ENCODE peak calls at places on chromosomes 1 and 21, in five cellular contexts. One of them, this sample, is unnamed.

GRCh38 chr1:184298321-184299052 is 88.3 kb upstream of the C1orf21 start:
- DNase-seq in tibial nerve: no peak
- DNase-seq in esophagus muscularis mucosa: no peak
- DNase-seq in IMR-90: no peak
- DNase-seq in adrenal gland: no peak
- DNase-seq in this sample: no peak

GRCh38 chr1:195637474-195637873 is 970.8 kb downstream of the KCNT2 start:
- DNase-seq in tibial nerve: no peak
- DNase-seq in esophagus muscularis mucosa: no peak
- DNase-seq in adrenal gland: no peak
- DNase-seq in IMR-90: peak
- DNase-seq in this sample: no peak

GRCh38 chr1:185646202-185646683 is 87.9 kb upstream of the HMCN1 start:
- DNase-seq in adrenal gland: peak
- DNase-seq in IMR-90: peak
- DNase-seq in tibial nerve: no peak
- DNase-seq in esophagus muscularis mucosa: no peak
- DNase-seq in this sample: peak

GRCh38 chr1:232868793-232869491 is 63.7 kb downstream of the MAP10 start:
- DNase-seq in adrenal gland: peak
- DNase-seq in tibial nerve: peak
- DNase-seq in IMR-90: peak
- DNase-seq in esophagus muscularis mucosa: peak
- DNase-seq in this sample: no peak

GRCh38 chr1:221891708-221892107 is 149.8 kb upstream of the DUSP10 start:
- DNase-seq in IMR-90: no peak
- DNase-seq in adrenal gland: peak
- DNase-seq in tibial nerve: no peak
- DNase-seq in esophagus muscularis mucosa: peak
- DNase-seq in this sample: no peak

GRCh38 chr1:172429324-172430127 is 9.0 kb downstream of the C1orf105 start:
- DNase-seq in IMR-90: peak
- DNase-seq in esophagus muscularis mucosa: no peak
- DNase-seq in adrenal gland: peak
- DNase-seq in tibial nerve: no peak
- DNase-seq in this sample: peak

GRCh38 chr1:206854401-206855129 is 10.9 kb upstream of the IL20 start:
- DNase-seq in tibial nerve: no peak
- DNase-seq in esophagus muscularis mucosa: no peak
- DNase-seq in adrenal gland: no peak
- DNase-seq in IMR-90: peak
- DNase-seq in this sample: peak

GRCh38 chr1:29482064-29482463 is 245.7 kb downstream of the PTPRU start:
- DNase-seq in esophagus muscularis mucosa: no peak
- DNase-seq in tibial nerve: no peak
- DNase-seq in adrenal gland: no peak
- DNase-seq in IMR-90: no peak
- DNase-seq in this sample: no peak

GRCh38 chr1:30140566-30140965 is 582.8 kb downstream of the MATN1 start:
- DNase-seq in IMR-90: no peak
- DNase-seq in adrenal gland: no peak
- DNase-seq in tibial nerve: no peak
- DNase-seq in esophagus muscularis mucosa: no peak
- DNase-seq in this sample: no peak

GRCh38 chr1:12447849-12448312 is 170.1 kb downstream of the DHRS3 start:
- DNase-seq in IMR-90: peak
- DNase-seq in tibial nerve: no peak
- DNase-seq in adrenal gland: peak
- DNase-seq in esophagus muscularis mucosa: no peak
- DNase-seq in this sample: no peak

GRCh38 chr1:54355931-54356679 is 50.1 kb downstream of the SSBP3 start:
- DNase-seq in tibial nerve: no peak
- DNase-seq in adrenal gland: no peak
- DNase-seq in IMR-90: no peak
- DNase-seq in esophagus muscularis mucosa: no peak
- DNase-seq in this sample: no peak

GRCh38 chr1:42937141-42937696 is 21.4 kb downstream of the SLC2A1 start:
- DNase-seq in esophagus muscularis mucosa: no peak
- DNase-seq in IMR-90: peak
- DNase-seq in tibial nerve: no peak
- DNase-seq in adrenal gland: peak
- DNase-seq in this sample: no peak

GRCh38 chr21:45459171-45460010 is 54.4 kb downstream of the COL18A1 start:
- DNase-seq in adrenal gland: no peak
- DNase-seq in tibial nerve: no peak
- DNase-seq in esophagus muscularis mucosa: no peak
- DNase-seq in IMR-90: no peak
- DNase-seq in this sample: no peak

GRCh38 chr1:2545754-2546514 is 10.2 kb upstream of the TNFRSF14 start:
- DNase-seq in adrenal gland: peak
- DNase-seq in esophagus muscularis mucosa: peak
- DNase-seq in tibial nerve: peak
- DNase-seq in IMR-90: peak
- DNase-seq in this sample: peak

GRCh38 chr1:5901150-5901549 is 91.1 kb downstream of the NPHP4 start:
- DNase-seq in esophagus muscularis mucosa: no peak
- DNase-seq in tibial nerve: no peak
- DNase-seq in adrenal gland: no peak
- DNase-seq in IMR-90: no peak
- DNase-seq in this sample: no peak

GRCh38 chr1:160710531-160711252 is 930 bp downstream of the CD48 start:
- DNase-seq in adrenal gland: no peak
- DNase-seq in esophagus muscularis mucosa: no peak
- DNase-seq in tibial nerve: no peak
- DNase-seq in IMR-90: no peak
- DNase-seq in this sample: no peak

GRCh38 chr1:9278585-9279153 is 14.0 kb upstream of the SPSB1 start:
- DNase-seq in adrenal gland: no peak
- DNase-seq in tibial nerve: no peak
- DNase-seq in esophagus muscularis mucosa: no peak
- DNase-seq in IMR-90: no peak
- DNase-seq in this sample: no peak

GRCh38 chr1:65026235-65026634 is 59.9 kb upstream of the JAK1 start:
- DNase-seq in IMR-90: no peak
- DNase-seq in adrenal gland: no peak
- DNase-seq in esophagus muscularis mucosa: no peak
- DNase-seq in tibial nerve: no peak
- DNase-seq in this sample: no peak

GRCh38 chr1:218424528-218424927 is 79.4 kb downstream of the TGFB2 start:
- DNase-seq in esophagus muscularis mucosa: no peak
- DNase-seq in tibial nerve: no peak
- DNase-seq in IMR-90: no peak
- DNase-seq in adrenal gland: no peak
- DNase-seq in this sample: no peak

GRCh38 chr1:117512728-117513321 is 93.0 kb upstream of the TENT5C start:
- DNase-seq in IMR-90: peak
- DNase-seq in esophagus muscularis mucosa: no peak
- DNase-seq in tibial nerve: no peak
- DNase-seq in adrenal gland: no peak
- DNase-seq in this sample: no peak

GRCh38 chr1:180270767-180271639 is 40.9 kb downstream of the LHX4 start:
- DNase-seq in IMR-90: peak
- DNase-seq in tibial nerve: no peak
- DNase-seq in adrenal gland: peak
- DNase-seq in esophagus muscularis mucosa: no peak
- DNase-seq in this sample: no peak

GRCh38 chr1:73180661-73181540 is 898.6 kb upstream of the NEGR1 start:
- DNase-seq in IMR-90: no peak
- DNase-seq in adrenal gland: no peak
- DNase-seq in esophagus muscularis mucosa: no peak
- DNase-seq in tibial nerve: no peak
- DNase-seq in this sample: no peak

GRCh38 chr21:33761104-33762036 is 119.1 kb downstream of the ITSN1 start:
- DNase-seq in tibial nerve: no peak
- DNase-seq in esophagus muscularis mucosa: no peak
- DNase-seq in IMR-90: peak
- DNase-seq in adrenal gland: peak
- DNase-seq in this sample: no peak

GRCh38 chr1:20975668-20976067 is 188.6 kb upstream of the HP1BP3 start:
- DNase-seq in adrenal gland: no peak
- DNase-seq in esophagus muscularis mucosa: no peak
- DNase-seq in tibial nerve: no peak
- DNase-seq in IMR-90: no peak
- DNase-seq in this sample: no peak

GRCh38 chr1:109625601-109626560 is 6.2 kb downstream of the AMPD2 start:
- DNase-seq in esophagus muscularis mucosa: peak
- DNase-seq in adrenal gland: no peak
- DNase-seq in IMR-90: no peak
- DNase-seq in tibial nerve: no peak
- DNase-seq in this sample: no peak

GRCh38 chr1:9724706-9725476 is 73.4 kb downstream of the PIK3CD start:
- DNase-seq in IMR-90: peak
- DNase-seq in esophagus muscularis mucosa: peak
- DNase-seq in tibial nerve: no peak
- DNase-seq in adrenal gland: no peak
- DNase-seq in this sample: peak

GRCh38 chr21:39319814-39320332 is 6.4 kb upstream of the BRWD1 start:
- DNase-seq in tibial nerve: no peak
- DNase-seq in esophagus muscularis mucosa: no peak
- DNase-seq in adrenal gland: no peak
- DNase-seq in IMR-90: peak
- DNase-seq in this sample: no peak

GRCh38 chr1:83511327-83511726 is 487.6 kb downstream of the TTLL7 start:
- DNase-seq in esophagus muscularis mucosa: no peak
- DNase-seq in tibial nerve: no peak
- DNase-seq in adrenal gland: no peak
- DNase-seq in IMR-90: no peak
- DNase-seq in this sample: no peak

GRCh38 chr1:32393136-32393535 is 1.1 kb downstream of the BSDC1 start:
- DNase-seq in IMR-90: peak
- DNase-seq in esophagus muscularis mucosa: no peak
- DNase-seq in adrenal gland: peak
- DNase-seq in tibial nerve: no peak
- DNase-seq in this sample: no peak

GRCh38 chr21:25638634-25639166 is 358 bp upstream of the JAM2 start:
- DNase-seq in tibial nerve: no peak
- DNase-seq in adrenal gland: no peak
- DNase-seq in IMR-90: peak
- DNase-seq in esophagus muscularis mucosa: no peak
- DNase-seq in this sample: no peak
- H3K27ac ChIP-seq in tibial nerve: peak
- H3K27ac ChIP-seq in adrenal gland: peak
- H3K27ac ChIP-seq in IMR-90: no peak
- H3K27ac ChIP-seq in esophagus muscularis mucosa: peak
- H3K27ac ChIP-seq in this sample: peak

GRCh38 chr1:153534933-153535663 is 693 bp downstream of the S100A6 start:
- DNase-seq in esophagus muscularis mucosa: no peak
- DNase-seq in tibial nerve: peak
- DNase-seq in adrenal gland: peak
- DNase-seq in IMR-90: no peak
- DNase-seq in this sample: peak
- H3K4me3 ChIP-seq in esophagus muscularis mucosa: peak
- H3K4me3 ChIP-seq in tibial nerve: peak
- H3K4me3 ChIP-seq in adrenal gland: peak
- H3K4me3 ChIP-seq in IMR-90: peak
- H3K4me3 ChIP-seq in this sample: peak

DNA sequence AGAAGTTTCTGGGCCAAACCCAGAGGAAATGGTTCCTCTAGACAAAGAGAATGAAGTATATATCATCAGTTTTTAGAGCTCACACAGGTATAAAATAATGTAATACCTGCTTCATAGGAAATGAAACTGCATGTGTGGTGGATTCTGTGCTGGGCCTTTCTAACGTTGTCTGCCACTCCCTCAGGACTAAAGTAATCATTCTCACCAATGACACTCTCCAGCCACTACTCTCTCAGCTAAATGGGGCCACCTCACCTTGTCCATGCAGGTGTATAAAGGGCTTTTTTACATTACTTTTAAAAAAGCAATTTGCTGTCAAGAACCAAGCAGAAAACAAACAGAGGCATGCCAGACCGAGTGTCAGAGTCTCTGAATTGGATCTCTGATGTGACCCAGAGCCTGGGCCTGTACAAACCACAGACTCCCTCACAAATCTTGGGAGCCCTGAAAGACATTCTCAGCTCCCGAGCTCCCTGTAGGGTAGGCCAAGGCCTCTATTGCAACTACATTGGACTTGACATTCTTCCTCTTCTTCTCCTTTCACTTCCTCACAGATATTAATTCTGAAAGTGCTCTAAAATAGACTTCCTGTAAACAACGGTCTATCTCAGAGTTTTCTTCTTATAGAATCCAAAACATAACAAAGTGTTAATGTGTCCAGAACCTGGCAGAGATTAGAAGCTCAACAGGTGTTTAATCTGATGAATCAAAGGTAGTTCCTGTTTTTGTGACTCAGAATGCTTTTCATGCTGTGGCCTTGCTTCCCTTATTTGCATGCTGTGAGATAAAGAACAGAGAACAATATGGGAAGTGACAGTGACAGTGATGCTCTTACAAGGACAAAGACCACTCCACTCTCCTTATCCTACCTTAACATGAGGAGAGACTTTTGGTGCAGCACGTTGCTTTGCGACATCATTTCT is 8.6 kb downstream of the AIM2 start:
- DNase-seq in tibial nerve: no peak
- DNase-seq in IMR-90: no peak
- DNase-seq in adrenal gland: no peak
- DNase-seq in esophagus muscularis mucosa: no peak
- DNase-seq in this sample: no peak
- TF ChIP-seq POLR2A in tibial nerve: no peak
- TF ChIP-seq POLR2A in IMR-90: no peak
- TF ChIP-seq POLR2A in adrenal gland: no peak
- TF ChIP-seq POLR2A in esophagus muscularis mucosa: no peak
- TF ChIP-seq POLR2A in this sample: no peak

GRCh38 chr1:153627797-153628626 is at the start of gene S100A1:
- DNase-seq in adrenal gland: no peak
- DNase-seq in tibial nerve: no peak
- DNase-seq in esophagus muscularis mucosa: no peak
- DNase-seq in IMR-90: no peak
- DNase-seq in this sample: no peak

GRCh38 chr1:153626929-153627796 is at the start of gene S100A13:
- DNase-seq in IMR-90: peak
- DNase-seq in tibial nerve: peak
- DNase-seq in adrenal gland: peak
- DNase-seq in esophagus muscularis mucosa: peak
- DNase-seq in this sample: peak

GRCh38 chr1:153624965-153625611 is 2.2 kb downstream of the S100A13 start:
- DNase-seq in tibial nerve: no peak
- DNase-seq in adrenal gland: no peak
- DNase-seq in esophagus muscularis mucosa: no peak
- DNase-seq in IMR-90: no peak
- DNase-seq in this sample: no peak

GRCh38 chr1:153628638-153629342 is 556 bp downstream of the S100A1 start:
- DNase-seq in IMR-90: no peak
- DNase-seq in tibial nerve: no peak
- DNase-seq in adrenal gland: no peak
- DNase-seq in esophagus muscularis mucosa: no peak
- DNase-seq in this sample: no peak

DNA sequence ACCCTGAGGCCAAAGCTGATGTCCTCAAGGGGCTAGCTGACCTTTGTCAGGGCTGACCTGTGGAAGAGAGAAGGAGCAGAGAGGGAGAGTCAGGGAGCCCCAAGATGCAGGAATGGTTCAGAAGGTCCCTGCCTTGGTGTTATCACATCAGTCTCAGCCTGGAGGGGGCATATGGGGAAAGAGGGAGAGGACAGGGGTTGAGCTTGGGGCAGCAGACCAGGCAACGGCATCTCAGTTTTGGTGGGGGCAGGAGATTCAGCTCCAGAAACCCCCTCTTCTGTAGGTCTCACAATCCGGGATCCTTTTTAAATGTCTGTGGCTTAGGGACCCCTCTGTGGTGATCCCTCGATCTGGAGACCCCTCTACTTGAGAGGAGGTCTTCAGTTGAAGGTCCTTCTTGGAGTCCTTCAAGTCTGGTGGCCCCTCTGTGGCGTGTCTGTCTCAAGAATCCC is 802 bp downstream of the S100A13 start:
- DNase-seq in adrenal gland: no peak
- DNase-seq in IMR-90: no peak
- DNase-seq in tibial nerve: no peak
- DNase-seq in esophagus muscularis mucosa: no peak
- DNase-seq in this sample: no peak
- H3K27ac ChIP-seq in adrenal gland: peak
- H3K27ac ChIP-seq in IMR-90: peak
- H3K27ac ChIP-seq in tibial nerve: peak
- H3K27ac ChIP-seq in esophagus muscularis mucosa: peak
- H3K27ac ChIP-seq in this sample: peak

This sample was measured in stomach.